ENCODE peak calls at places on chromosomes 16 and 17, in four cellular contexts. K, V, A and X are unnamed samples.

GRCh38 chr16:58589311-58589890 is 40.2 kb downstream of the CNOT1 start:
- DNase-seq in K (no peak), V (no peak), A (no peak), X (no peak)

GRCh38 chr16:50997679-50998078 is 153.4 kb downstream of the SALL1 start:
- DNase-seq in K (no peak), V (no peak), A (no peak), X (no peak)

GRCh38 chr17:36149296-36149820 is 27.1 kb downstream of the TBC1D3B start:
- DNase-seq in K (no peak), V (no peak), A (no peak), X (no peak)

GRCh38 chr16:64440421-64440831 is 681.4 kb downstream of the CDH11 start:
- DNase-seq in K (no peak), V (peak; percentile 20), A (no peak), X (no peak)

GRCh38 chr16:77652399-77652798 is 69.9 kb upstream of the NUDT7 start:
- DNase-seq in K (no peak), V (no peak), A (no peak), X (no peak)

GRCh38 chr17:16486373-16487250 is 5.4 kb downstream of the LRRC75A start:
- DNase-seq in K (no peak), V (peak; percentile 83), A (peak; percentile 97), X (no peak)

GRCh38 chr16:11203111-11203623 is 52.8 kb downstream of the SOCS1 start:
- DNase-seq in K (no peak), V (no peak), A (no peak), X (no peak)

GRCh38 chr16:7602424-7602935 is 269.8 kb downstream of the RBFOX1 start:
- DNase-seq in K (no peak), V (no peak), A (no peak), X (no peak)

GRCh38 chr16:69762843-69763556 is 868 bp downstream of the WWP2 start:
- DNase-seq in K (no peak), V (no peak), A (no peak), X (peak; percentile 35)

GRCh38 chr17:78133179-78133951 is 2.8 kb downstream of the TMC8 start:
- DNase-seq in K (no peak), V (no peak), A (no peak), X (no peak)

GRCh38 chr16:67694611-67695010 is 24.5 kb downstream of the GFOD2 start:
- DNase-seq in K (no peak), V (no peak), A (no peak), X (no peak)

GRCh38 chr16:19375561-19376158 is 42.0 kb upstream of the TMC5 start:
- DNase-seq in K (peak; percentile 29), V (no peak), A (peak; percentile 46), X (no peak)

GRCh38 chr16:1980026-1980769 is 1.1 kb downstream of the NOXO1 start:
- DNase-seq in K (no peak), V (peak; percentile 63), A (peak; percentile 44), X (no peak)

DNA sequence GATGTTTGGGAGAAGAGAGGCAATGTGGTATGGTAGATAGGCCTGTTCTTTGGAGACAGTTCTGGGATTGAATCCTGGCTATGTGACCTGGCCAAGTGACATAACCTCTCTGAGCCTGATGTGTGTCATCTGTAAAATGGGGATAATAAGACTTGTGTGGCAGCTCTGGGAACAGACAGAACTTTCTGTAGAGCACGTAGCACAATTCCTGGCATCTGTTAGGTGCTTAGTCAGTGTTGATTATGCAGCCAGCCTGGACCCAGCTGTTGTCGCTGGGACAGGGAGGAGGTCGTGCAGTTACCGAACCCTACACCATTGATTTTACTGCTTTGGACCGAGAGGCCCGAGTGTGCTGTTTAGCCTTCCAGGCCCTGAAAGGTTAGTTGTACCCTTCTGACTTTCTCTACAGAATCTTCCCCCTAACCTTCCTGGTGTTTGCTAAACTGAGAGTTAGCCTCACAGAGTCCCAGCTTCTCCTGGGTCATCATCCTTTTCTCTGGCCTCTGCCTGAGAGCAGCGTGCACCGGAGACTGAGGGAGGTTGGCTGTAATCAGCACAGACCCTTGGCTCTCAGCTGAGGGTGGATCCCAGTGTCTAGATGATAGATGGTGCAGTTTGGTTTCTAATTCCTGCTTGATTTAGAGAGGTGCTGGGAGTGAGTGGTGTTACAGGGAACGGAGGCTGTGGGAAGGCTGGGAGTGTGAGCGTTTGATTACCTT is 31.9 kb downstream of the MSI2 start:
- DNase-seq in K (no peak), V (no peak), A (no peak), X (no peak)
- H3K4me1 ChIP-seq in K (peaks cover 95% of the 10 kb centered on the region), V (peaks cover 63% of the 10 kb centered on the region), A (no peaks in the 10 kb centered on the region), X (peaks cover 24% of the 10 kb centered on the region)

DNA sequence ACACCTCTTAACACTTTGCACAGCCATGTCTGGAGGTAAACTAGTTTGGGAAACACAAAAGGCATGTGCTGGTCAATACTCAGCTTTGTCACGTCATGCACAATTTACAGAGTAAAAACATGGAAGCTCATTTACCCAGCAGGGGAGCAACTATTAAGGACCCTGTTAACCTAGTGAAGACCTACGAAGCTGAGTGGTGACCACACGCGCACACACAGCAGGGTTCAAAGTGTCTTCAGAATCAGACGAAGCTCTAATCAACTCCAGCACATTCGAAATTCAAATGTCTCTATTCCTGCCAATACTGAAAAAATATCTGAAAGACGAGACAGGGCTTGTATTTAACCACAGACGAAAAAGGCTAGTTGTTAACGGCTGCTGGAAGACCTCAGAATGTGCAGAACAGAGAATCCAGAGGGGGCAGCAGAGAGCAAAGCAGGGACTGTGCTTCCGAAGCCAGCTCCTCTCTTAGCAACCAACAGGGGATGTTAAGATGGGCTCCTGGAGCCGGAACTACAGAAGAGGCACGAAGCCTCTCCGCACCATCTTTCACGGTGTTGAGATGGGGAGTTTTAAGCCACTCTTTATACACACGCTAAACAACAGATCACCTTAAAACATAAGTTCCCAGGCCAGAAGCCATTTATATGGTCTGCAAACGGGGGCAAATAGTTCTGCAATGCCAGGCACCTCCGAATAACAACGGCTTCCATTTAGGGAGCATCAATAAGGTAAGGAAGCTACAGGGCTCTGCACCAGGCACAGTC is 45.7 kb downstream of the CMTM4 start:
- DNase-seq in K (peak; percentile 92), V (peak; percentile 71), A (peak; percentile 78), X (peak; percentile 83)
- H3K4me3 ChIP-seq in K (peak overlapping the region; percentile 59), V (peak overlapping the region; percentile 33), A (no peak overlapping the region), X (peak overlapping the region; percentile 68)

GRCh38 chr16:9849697-9850245 is 332.5 kb downstream of the GRIN2A start:
- DNase-seq in K (no peak), V (no peak), A (no peak), X (no peak)

GRCh38 chr16:9859706-9860105 is 322.5 kb downstream of the GRIN2A start:
- DNase-seq in K (no peak), V (no peak), A (no peak), X (no peak)

GRCh38 chr16:9850716-9851115 is 331.5 kb downstream of the GRIN2A start:
- DNase-seq in K (no peak), V (no peak), A (no peak), X (no peak)

GRCh38 chr16:9852003-9852402 is 330.2 kb downstream of the GRIN2A start:
- DNase-seq in K (no peak), V (no peak), A (no peak), X (no peak)

DNA sequence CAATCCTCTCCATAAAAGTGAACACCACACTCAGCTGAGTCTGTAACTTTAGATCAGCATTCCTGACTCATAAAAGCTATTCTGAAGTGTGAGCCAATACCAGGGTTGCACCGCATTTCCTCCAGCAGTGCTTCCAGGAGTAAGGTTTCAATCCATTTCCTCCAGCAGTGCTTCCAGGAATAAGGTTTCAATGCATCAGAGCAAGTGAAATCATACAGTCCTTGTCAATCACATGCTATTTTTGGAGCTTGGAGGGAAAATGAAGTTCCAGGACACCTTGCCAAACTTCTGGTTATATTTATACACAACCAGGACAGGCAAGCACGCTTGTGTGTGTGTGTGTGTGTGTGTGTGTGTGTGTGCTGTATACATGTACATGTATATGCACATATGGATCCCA is 327.6 kb downstream of the GRIN2A start:
- DNase-seq in K (no peak), V (no peak), A (no peak), X (no peak)
- H3K27ac ChIP-seq in K (no peak overlapping the region), V (no peak overlapping the region), A (no peak overlapping the region), X (no peak overlapping the region)

GRCh38 chr16:85451646-85452363 is 161.3 kb upstream of the GSE1 start:
- DNase-seq in K (peak; percentile 55), V (no peak), A (no peak), X (no peak)
- H3K4me1 ChIP-seq in K (peaks cover 98% of the 10 kb centered on the region), V (peaks cover 4% of the 10 kb centered on the region), A (peaks cover 42% of the 10 kb centered on the region), X (peaks cover 20% of the 10 kb centered on the region)

GRCh38 chr17:72116692-72117469 is 3.9 kb upstream of the SOX9 start:
- DNase-seq in K (no peak), V (no peak), A (no peak), X (no peak)
- H3K4me3 ChIP-seq in K (no peak overlapping the region), V (peak overlapping the region; percentile 44), A (peak overlapping the region; percentile 45), X (no peak overlapping the region)